ENCODE peak calls at places on chromosome 10, in seven cellular contexts. One of them, this sample, is unnamed. For H3K4me1 and H3K9me3, the result is how much of the 10 kb centered on the place peaks cover.

GRCh38 chr10:46541017-46541661 is 15.3 kb downstream of the GPRIN2 start:
- DNase-seq in fibroblast of lung: peak
- DNase-seq in cardiac muscle cell: peak
- DNase-seq in Panc1: no peak
- DNase-seq in CD4-positive, CD25-positive, alpha-beta regulatory T cell: no peak
- DNase-seq in heart left ventricle: peak
- DNase-seq in neuronal stem cell: peak
- DNase-seq in this sample: no peak

GRCh38 chr10:93899109-93899508 is 5.3 kb downstream of the SLC35G1 start:
- DNase-seq in fibroblast of lung: no peak
- DNase-seq in cardiac muscle cell: no peak
- DNase-seq in Panc1: no peak
- DNase-seq in CD4-positive, CD25-positive, alpha-beta regulatory T cell: no peak
- DNase-seq in heart left ventricle: no peak
- DNase-seq in neuronal stem cell: no peak
- DNase-seq in this sample: no peak

GRCh38 chr10:70348228-70348850 is 34.1 kb downstream of the LRRC20 start:
- DNase-seq in fibroblast of lung: no peak
- DNase-seq in cardiac muscle cell: peak
- DNase-seq in Panc1: no peak
- DNase-seq in CD4-positive, CD25-positive, alpha-beta regulatory T cell: no peak
- DNase-seq in heart left ventricle: no peak
- DNase-seq in neuronal stem cell: no peak
- DNase-seq in this sample: no peak

GRCh38 chr10:74932648-74933047 is 106.2 kb downstream of the KAT6B start:
- DNase-seq in fibroblast of lung: no peak
- DNase-seq in cardiac muscle cell: no peak
- DNase-seq in Panc1: no peak
- DNase-seq in CD4-positive, CD25-positive, alpha-beta regulatory T cell: no peak
- DNase-seq in heart left ventricle: peak
- DNase-seq in neuronal stem cell: no peak
- DNase-seq in this sample: no peak

GRCh38 chr10:116669832-116670644 is 49.3 kb downstream of the PNLIPRP2 start:
- DNase-seq in fibroblast of lung: peak
- DNase-seq in cardiac muscle cell: peak
- DNase-seq in Panc1: no peak
- DNase-seq in CD4-positive, CD25-positive, alpha-beta regulatory T cell: no peak
- DNase-seq in heart left ventricle: no peak
- DNase-seq in neuronal stem cell: no peak
- DNase-seq in this sample: no peak

GRCh38 chr10:17673517-17674051 is 29.6 kb downstream of the STAM start:
- DNase-seq in fibroblast of lung: peak
- DNase-seq in cardiac muscle cell: peak
- DNase-seq in Panc1: peak
- DNase-seq in CD4-positive, CD25-positive, alpha-beta regulatory T cell: no peak
- DNase-seq in heart left ventricle: no peak
- DNase-seq in neuronal stem cell: peak
- DNase-seq in this sample: peak

GRCh38 chr10:7251696-7252465 is 159.0 kb downstream of the SFMBT2 start:
- DNase-seq in fibroblast of lung: no peak
- DNase-seq in cardiac muscle cell: no peak
- DNase-seq in Panc1: no peak
- DNase-seq in CD4-positive, CD25-positive, alpha-beta regulatory T cell: no peak
- DNase-seq in heart left ventricle: peak
- DNase-seq in neuronal stem cell: no peak
- DNase-seq in this sample: no peak

GRCh38 chr10:93703066-93703465 is 674 bp upstream of the FRA10AC1 start:
- DNase-seq in fibroblast of lung: peak
- DNase-seq in cardiac muscle cell: peak
- DNase-seq in Panc1: no peak
- DNase-seq in CD4-positive, CD25-positive, alpha-beta regulatory T cell: no peak
- DNase-seq in heart left ventricle: no peak
- DNase-seq in neuronal stem cell: no peak
- DNase-seq in this sample: peak

GRCh38 chr10:103715430-103715829 is 139.9 kb downstream of the SH3PXD2A start:
- DNase-seq in fibroblast of lung: peak
- DNase-seq in cardiac muscle cell: peak
- DNase-seq in Panc1: no peak
- DNase-seq in CD4-positive, CD25-positive, alpha-beta regulatory T cell: no peak
- DNase-seq in heart left ventricle: peak
- DNase-seq in neuronal stem cell: no peak
- DNase-seq in this sample: peak

GRCh38 chr10:102994551-102995295 is 76.6 kb downstream of the CNNM2 start:
- DNase-seq in fibroblast of lung: no peak
- DNase-seq in cardiac muscle cell: no peak
- DNase-seq in Panc1: no peak
- DNase-seq in CD4-positive, CD25-positive, alpha-beta regulatory T cell: no peak
- DNase-seq in heart left ventricle: no peak
- DNase-seq in neuronal stem cell: no peak
- DNase-seq in this sample: no peak

GRCh38 chr10:46328853-46329689 is 42.3 kb downstream of the ANTXRL start:
- DNase-seq in fibroblast of lung: no peak
- DNase-seq in cardiac muscle cell: no peak
- DNase-seq in Panc1: no peak
- DNase-seq in CD4-positive, CD25-positive, alpha-beta regulatory T cell: no peak
- DNase-seq in heart left ventricle: no peak
- DNase-seq in neuronal stem cell: no peak
- DNase-seq in this sample: no peak

GRCh38 chr10:90087197-90088007 is 386.0 kb downstream of the KIF20B start:
- DNase-seq in fibroblast of lung: peak
- DNase-seq in cardiac muscle cell: peak
- DNase-seq in Panc1: peak
- DNase-seq in CD4-positive, CD25-positive, alpha-beta regulatory T cell: no peak
- DNase-seq in heart left ventricle: no peak
- DNase-seq in neuronal stem cell: no peak
- DNase-seq in this sample: peak

GRCh38 chr10:1188556-1189135 is 132.5 kb downstream of the WDR37 start:
- DNase-seq in fibroblast of lung: no peak
- DNase-seq in cardiac muscle cell: no peak
- DNase-seq in Panc1: no peak
- DNase-seq in CD4-positive, CD25-positive, alpha-beta regulatory T cell: no peak
- DNase-seq in heart left ventricle: no peak
- DNase-seq in neuronal stem cell: no peak
- DNase-seq in this sample: no peak

GRCh38 chr10:12566161-12567115 is 217.1 kb downstream of the CAMK1D start:
- DNase-seq in fibroblast of lung: peak
- DNase-seq in cardiac muscle cell: peak
- DNase-seq in Panc1: no peak
- DNase-seq in CD4-positive, CD25-positive, alpha-beta regulatory T cell: no peak
- DNase-seq in heart left ventricle: no peak
- DNase-seq in neuronal stem cell: no peak
- DNase-seq in this sample: peak

GRCh38 chr10:133158756-133159610 is 1.0 kb upstream of the KNDC1 start:
- DNase-seq in fibroblast of lung: no peak
- DNase-seq in cardiac muscle cell: peak
- DNase-seq in Panc1: no peak
- DNase-seq in CD4-positive, CD25-positive, alpha-beta regulatory T cell: no peak
- DNase-seq in heart left ventricle: no peak
- DNase-seq in neuronal stem cell: no peak
- DNase-seq in this sample: no peak

GRCh38 chr10:91298224-91298862 is 77.9 kb downstream of the PCGF5 start:
- DNase-seq in fibroblast of lung: peak
- DNase-seq in cardiac muscle cell: peak
- DNase-seq in Panc1: peak
- DNase-seq in CD4-positive, CD25-positive, alpha-beta regulatory T cell: peak
- DNase-seq in heart left ventricle: peak
- DNase-seq in neuronal stem cell: peak
- DNase-seq in this sample: peak

GRCh38 chr10:29858352-29859267 is 200.8 kb downstream of the JCAD start:
- DNase-seq in fibroblast of lung: peak
- DNase-seq in cardiac muscle cell: peak
- DNase-seq in Panc1: peak
- DNase-seq in CD4-positive, CD25-positive, alpha-beta regulatory T cell: no peak
- DNase-seq in heart left ventricle: peak
- DNase-seq in neuronal stem cell: peak
- DNase-seq in this sample: peak

GRCh38 chr10:133097961-133098360 is 10.2 kb downstream of the ADGRA1 start:
- DNase-seq in fibroblast of lung: no peak
- DNase-seq in cardiac muscle cell: no peak
- DNase-seq in Panc1: no peak
- DNase-seq in CD4-positive, CD25-positive, alpha-beta regulatory T cell: no peak
- DNase-seq in heart left ventricle: peak
- DNase-seq in neuronal stem cell: no peak
- DNase-seq in this sample: no peak

GRCh38 chr10:116848032-116848911 is 1.0 kb upstream of the ENO4 start:
- DNase-seq in fibroblast of lung: peak
- DNase-seq in cardiac muscle cell: no peak
- DNase-seq in Panc1: no peak
- DNase-seq in CD4-positive, CD25-positive, alpha-beta regulatory T cell: peak
- DNase-seq in heart left ventricle: no peak
- DNase-seq in neuronal stem cell: no peak
- DNase-seq in this sample: peak

GRCh38 chr10:30436200-30436599 is 2.2 kb downstream of the MAP3K8 start:
- DNase-seq in fibroblast of lung: peak
- DNase-seq in cardiac muscle cell: peak
- DNase-seq in Panc1: no peak
- DNase-seq in CD4-positive, CD25-positive, alpha-beta regulatory T cell: no peak
- DNase-seq in heart left ventricle: no peak
- DNase-seq in neuronal stem cell: peak
- DNase-seq in this sample: peak

GRCh38 chr10:43132796-43133195 is 5.4 kb upstream of the CSGALNACT2 start:
- DNase-seq in fibroblast of lung: no peak
- DNase-seq in cardiac muscle cell: no peak
- DNase-seq in Panc1: no peak
- DNase-seq in CD4-positive, CD25-positive, alpha-beta regulatory T cell: no peak
- DNase-seq in heart left ventricle: no peak
- DNase-seq in neuronal stem cell: no peak
- DNase-seq in this sample: no peak

GRCh38 chr10:123202526-123202925 is 48.3 kb downstream of the BUB3 start:
- DNase-seq in fibroblast of lung: no peak
- DNase-seq in cardiac muscle cell: no peak
- DNase-seq in Panc1: no peak
- DNase-seq in CD4-positive, CD25-positive, alpha-beta regulatory T cell: no peak
- DNase-seq in heart left ventricle: no peak
- DNase-seq in neuronal stem cell: no peak
- DNase-seq in this sample: no peak
- H3K4me1 ChIP-seq in fibroblast of lung: under half
- H3K4me1 ChIP-seq in cardiac muscle cell: under half
- H3K4me1 ChIP-seq in Panc1: under half
- H3K4me1 ChIP-seq in CD4-positive, CD25-positive, alpha-beta regulatory T cell: under half
- H3K4me1 ChIP-seq in heart left ventricle: under half
- H3K4me1 ChIP-seq in neuronal stem cell: under half
- H3K4me1 ChIP-seq in this sample: under half

GRCh38 chr10:37872955-37873354 is 15.5 kb upstream of the ZNF248 start:
- DNase-seq in fibroblast of lung: no peak
- DNase-seq in cardiac muscle cell: no peak
- DNase-seq in Panc1: no peak
- DNase-seq in CD4-positive, CD25-positive, alpha-beta regulatory T cell: no peak
- DNase-seq in heart left ventricle: no peak
- DNase-seq in neuronal stem cell: no peak
- DNase-seq in this sample: no peak
- H3K9me3 ChIP-seq in fibroblast of lung: under half
- H3K9me3 ChIP-seq in cardiac muscle cell: under half
- H3K9me3 ChIP-seq in Panc1: under half
- H3K9me3 ChIP-seq in CD4-positive, CD25-positive, alpha-beta regulatory T cell: under half
- H3K9me3 ChIP-seq in heart left ventricle: under half
- H3K9me3 ChIP-seq in neuronal stem cell: under half
- H3K9me3 ChIP-seq in this sample: under half

DNA sequence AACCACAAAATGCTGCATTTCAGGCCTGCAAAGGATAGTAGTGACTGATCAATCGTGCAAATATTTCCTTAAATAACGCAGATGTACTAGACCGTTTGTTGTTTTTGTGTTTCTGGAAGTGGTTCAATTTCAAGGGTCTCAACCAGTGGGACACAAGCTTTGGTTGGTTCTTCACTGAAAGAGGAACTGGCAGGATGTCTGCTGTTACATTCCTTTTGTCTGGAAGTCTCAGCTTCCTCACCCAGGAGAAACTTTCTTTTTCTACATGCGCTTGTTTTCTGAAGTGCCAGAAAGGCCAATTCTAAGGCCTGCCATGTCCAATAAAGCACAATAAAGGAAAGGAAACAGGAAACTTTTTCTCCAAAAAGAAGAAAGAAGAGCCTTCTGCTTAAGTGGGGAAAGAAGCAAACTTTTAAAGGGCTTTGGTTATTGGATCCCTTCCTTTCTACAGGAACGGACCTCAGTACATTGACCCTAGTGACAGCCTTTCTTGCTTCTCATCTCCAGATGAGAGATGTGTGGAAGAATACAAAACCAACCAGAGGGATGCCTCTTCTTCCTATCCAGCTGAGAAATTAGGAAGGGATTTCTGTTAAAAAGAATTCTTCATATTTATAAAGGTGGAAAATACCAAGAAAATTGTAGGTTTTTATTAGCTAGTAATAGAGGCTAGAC is 4.2 kb downstream of the DKK1 start:
- DNase-seq in fibroblast of lung: peak
- DNase-seq in cardiac muscle cell: peak
- DNase-seq in Panc1: no peak
- DNase-seq in CD4-positive, CD25-positive, alpha-beta regulatory T cell: no peak
- DNase-seq in heart left ventricle: no peak
- DNase-seq in neuronal stem cell: no peak
- DNase-seq in this sample: peak
- H3K4me3 ChIP-seq in fibroblast of lung: peak
- H3K4me3 ChIP-seq in cardiac muscle cell: no peak
- H3K4me3 ChIP-seq in Panc1: peak
- H3K4me3 ChIP-seq in CD4-positive, CD25-positive, alpha-beta regulatory T cell: no peak
- H3K4me3 ChIP-seq in heart left ventricle: no peak
- H3K4me3 ChIP-seq in neuronal stem cell: peak
- H3K4me3 ChIP-seq in this sample: peak

GRCh38 chr10:22807238-22807637 is 92.9 kb upstream of the PIP4K2A start:
- DNase-seq in fibroblast of lung: no peak
- DNase-seq in cardiac muscle cell: no peak
- DNase-seq in Panc1: no peak
- DNase-seq in CD4-positive, CD25-positive, alpha-beta regulatory T cell: no peak
- DNase-seq in heart left ventricle: no peak
- DNase-seq in neuronal stem cell: no peak
- DNase-seq in this sample: no peak

GRCh38 chr10:22805304-22805703 is 90.9 kb upstream of the PIP4K2A start:
- DNase-seq in fibroblast of lung: peak
- DNase-seq in cardiac muscle cell: peak
- DNase-seq in Panc1: peak
- DNase-seq in CD4-positive, CD25-positive, alpha-beta regulatory T cell: no peak
- DNase-seq in heart left ventricle: no peak
- DNase-seq in neuronal stem cell: no peak
- DNase-seq in this sample: peak

GRCh38 chr10:22816298-22816653 is 101.9 kb upstream of the PIP4K2A start:
- DNase-seq in fibroblast of lung: peak
- DNase-seq in cardiac muscle cell: peak
- DNase-seq in Panc1: peak
- DNase-seq in CD4-positive, CD25-positive, alpha-beta regulatory T cell: no peak
- DNase-seq in heart left ventricle: no peak
- DNase-seq in neuronal stem cell: no peak
- DNase-seq in this sample: peak

DNA sequence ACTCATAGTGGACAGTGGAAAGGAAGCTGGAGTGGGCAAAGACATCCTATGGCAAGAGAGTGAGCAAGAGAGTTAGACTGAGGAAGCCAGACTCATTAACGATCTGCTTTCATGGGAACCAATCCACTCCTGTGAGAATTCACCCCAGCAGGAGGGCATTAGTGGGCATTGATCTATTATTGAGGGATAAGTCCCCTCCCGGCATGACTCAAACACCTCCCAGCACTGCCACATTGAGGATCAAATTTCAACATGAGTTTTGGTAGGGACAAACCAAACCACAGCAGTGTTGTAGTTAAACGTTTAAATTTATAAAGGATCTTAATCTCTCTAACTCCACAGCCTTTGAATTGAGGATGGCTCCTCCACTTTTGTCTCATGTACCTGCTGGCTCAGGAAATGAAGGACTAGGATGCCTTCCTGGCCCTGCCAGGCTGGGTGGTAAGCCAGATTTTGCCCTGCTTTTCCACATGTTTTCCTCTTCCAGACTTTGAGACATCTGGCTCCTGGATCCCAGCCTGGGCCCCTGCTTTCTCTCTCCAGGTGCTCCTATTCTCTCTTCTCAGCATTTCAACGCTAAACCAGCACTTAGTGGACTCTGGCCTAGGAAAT is 96.4 kb upstream of the PIP4K2A start:
- DNase-seq in fibroblast of lung: peak
- DNase-seq in cardiac muscle cell: no peak
- DNase-seq in Panc1: no peak
- DNase-seq in CD4-positive, CD25-positive, alpha-beta regulatory T cell: no peak
- DNase-seq in heart left ventricle: no peak
- DNase-seq in neuronal stem cell: peak
- DNase-seq in this sample: no peak
- H3K4me1 ChIP-seq in fibroblast of lung: under half
- H3K4me1 ChIP-seq in cardiac muscle cell: under half
- H3K4me1 ChIP-seq in Panc1: under half
- H3K4me1 ChIP-seq in CD4-positive, CD25-positive, alpha-beta regulatory T cell: under half
- H3K4me1 ChIP-seq in heart left ventricle: under half
- H3K4me1 ChIP-seq in neuronal stem cell: under half
- H3K4me1 ChIP-seq in this sample: under half